ENCODE peak calls at places on chromosomes 7 and 10, in four cellular contexts. F is suprapubic skin, V is breast epithelium, Q is GM23338. K is an unnamed sample.
A peak's percentile ranks its signal among the peaks of the same experiment; 100 is the strongest.

GRCh38 chr7:151631149-151631967 is 111.7 kb upstream of the RHEB start:
- DNase-seq in F (no peak), Q (peak; percentile 72), V (peak; percentile 24), K (peak; percentile 34)

GRCh38 chr10:70602665-70603438 is at the start of gene PRF1:
- DNase-seq in F (no peak), V (peak; percentile 26), Q (no peak), K (peak; percentile 54)

GRCh38 chr10:18793951-18794350 is 134.7 kb downstream of the ARL5B start:
- DNase-seq in F (no peak), V (no peak), Q (peak; percentile 54), K (no peak)

GRCh38 chr7:106870983-106871410 is 5.9 kb downstream of the PIK3CG start:
- DNase-seq in F (no peak), Q (no peak), V (no peak), K (no peak)

GRCh38 chr7:94183289-94183749 is 179.2 kb upstream of the BET1 start:
- DNase-seq in F (no peak), V (no peak), Q (peak; percentile 20), K (no peak)

GRCh38 chr10:99975942-99976809 is 33.6 kb downstream of the DNMBP start:
- DNase-seq in Q (no peak), F (no peak), V (no peak), K (no peak)

GRCh38 chr7:7323352-7323751 is 141.0 kb downstream of the C1GALT1 start:
- DNase-seq in F (no peak), Q (no peak), V (no peak), K (no peak)

GRCh38 chr10:10872706-10873276 is 144.9 kb upstream of the CELF2 start:
- DNase-seq in Q (no peak), F (no peak), V (no peak), K (no peak)

GRCh38 chr7:2282185-2282751 is 32.0 kb downstream of the SNX8 start:
- DNase-seq in F (no peak), V (no peak), Q (no peak), K (no peak)

GRCh38 chr7:88628363-88629085 is 131.0 kb upstream of the ZNF804B start:
- DNase-seq in V (no peak), Q (no peak), F (no peak), K (no peak)

GRCh38 chr7:88635149-88635548 is 124.4 kb upstream of the ZNF804B start:
- DNase-seq in F (no peak), V (no peak), Q (peak; percentile 89), K (no peak)

DNA sequence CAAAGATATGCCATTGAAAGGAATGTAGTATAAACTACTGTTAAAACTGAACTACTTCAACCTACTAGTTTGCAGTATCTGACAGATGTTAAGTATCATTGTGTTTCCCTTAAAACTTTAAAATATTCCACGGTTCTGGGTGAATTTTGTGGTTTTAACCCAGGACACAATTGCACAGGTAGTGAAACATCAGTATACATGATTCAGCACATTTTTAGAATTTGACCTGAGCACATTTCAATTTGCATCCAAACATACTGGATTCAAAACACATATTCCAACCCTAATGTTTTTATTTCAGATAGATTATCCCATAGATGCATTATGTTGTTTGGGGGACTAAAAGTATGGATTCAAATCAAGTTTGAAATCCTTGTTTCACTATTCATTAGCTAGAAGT is 129.9 kb upstream of the ZNF804B start:
- DNase-seq in Q (no peak), F (no peak), V (no peak), K (no peak)
- TF ChIP-seq POLR2AphosphoS5 in Q (no peak), F (no peak), V (no peak), K (no peak)

GRCh38 chr10:53547364-53547763 is 774.8 kb upstream of the MBL2 start:
- DNase-seq in Q (no peak), F (no peak), V (no peak), K (no peak)

GRCh38 chr10:53548664-53549063 is 776.1 kb upstream of the MBL2 start:
- DNase-seq in F (no peak), Q (no peak), V (no peak), K (no peak)
- TF ChIP-seq POLR2AphosphoS5 in F (no peak), Q (no peak), V (no peak), K (no peak)

DNA sequence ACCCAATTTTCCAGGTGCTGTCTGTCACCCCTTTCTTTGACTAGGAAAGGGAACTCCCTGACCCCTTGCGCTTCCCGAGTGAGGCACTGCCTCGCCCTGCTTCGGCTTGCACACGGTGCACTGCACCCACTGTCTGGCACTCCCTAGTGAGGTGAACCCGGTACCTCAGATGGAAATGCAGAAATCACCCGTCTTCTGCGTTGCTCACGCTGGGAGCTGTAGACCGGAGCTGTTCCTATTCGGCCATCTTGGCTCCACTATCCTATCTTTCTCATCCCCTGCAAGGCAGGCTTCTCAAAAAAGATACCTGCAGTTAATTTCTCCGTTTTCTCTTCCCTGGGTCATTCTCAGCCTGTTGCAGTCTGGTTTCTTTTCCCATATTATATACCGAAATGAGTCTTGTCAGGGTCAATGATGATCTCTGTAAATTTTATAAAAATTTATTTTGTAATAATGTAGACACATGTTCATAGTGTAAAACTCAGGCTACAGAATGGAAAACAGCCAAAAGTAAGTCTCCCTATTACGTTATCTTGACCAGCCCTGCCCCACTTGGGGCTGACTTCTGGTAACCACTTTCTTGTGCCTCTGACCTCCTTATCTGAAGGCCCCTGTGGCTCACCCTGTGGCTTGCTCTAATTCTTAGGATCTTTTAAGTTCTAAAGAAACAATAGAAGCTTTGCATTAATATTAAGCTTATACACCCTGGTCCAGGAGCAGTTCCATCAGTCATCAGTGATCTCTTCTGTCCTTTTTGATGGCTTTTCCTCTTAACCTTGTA is 20.7 kb downstream of the BLVRA start:
- DNase-seq in V (no peak), Q (no peak), F (no peak), K (no peak)
- TF ChIP-seq POLR2AphosphoS5 in V (no peak), Q (no peak), F (no peak), K (no peak)

GRCh38 chr7:116240021-116240659 is 29.8 kb downstream of the TES start:
- DNase-seq in V (no peak), Q (no peak), F (no peak), K (no peak)

GRCh38 chr7:116241296-116241695 is 31.0 kb downstream of the TES start:
- DNase-seq in V (no peak), F (no peak), Q (no peak), K (no peak)

GRCh38 chr7:116236020-116236630 is 25.8 kb downstream of the TES start:
- DNase-seq in F (no peak), Q (peak; percentile 67), V (no peak), K (peak; percentile 58)

GRCh38 chr7:116239434-116239833 is 29.1 kb downstream of the TES start:
- DNase-seq in V (no peak), F (no peak), Q (no peak), K (no peak)

GRCh38 chr7:116239019-116239418 is 28.7 kb downstream of the TES start:
- DNase-seq in F (no peak), Q (no peak), V (no peak), K (no peak)
- TF ChIP-seq POLR2AphosphoS5 in F (no peak), Q (no peak), V (no peak), K (no peak)

DNA sequence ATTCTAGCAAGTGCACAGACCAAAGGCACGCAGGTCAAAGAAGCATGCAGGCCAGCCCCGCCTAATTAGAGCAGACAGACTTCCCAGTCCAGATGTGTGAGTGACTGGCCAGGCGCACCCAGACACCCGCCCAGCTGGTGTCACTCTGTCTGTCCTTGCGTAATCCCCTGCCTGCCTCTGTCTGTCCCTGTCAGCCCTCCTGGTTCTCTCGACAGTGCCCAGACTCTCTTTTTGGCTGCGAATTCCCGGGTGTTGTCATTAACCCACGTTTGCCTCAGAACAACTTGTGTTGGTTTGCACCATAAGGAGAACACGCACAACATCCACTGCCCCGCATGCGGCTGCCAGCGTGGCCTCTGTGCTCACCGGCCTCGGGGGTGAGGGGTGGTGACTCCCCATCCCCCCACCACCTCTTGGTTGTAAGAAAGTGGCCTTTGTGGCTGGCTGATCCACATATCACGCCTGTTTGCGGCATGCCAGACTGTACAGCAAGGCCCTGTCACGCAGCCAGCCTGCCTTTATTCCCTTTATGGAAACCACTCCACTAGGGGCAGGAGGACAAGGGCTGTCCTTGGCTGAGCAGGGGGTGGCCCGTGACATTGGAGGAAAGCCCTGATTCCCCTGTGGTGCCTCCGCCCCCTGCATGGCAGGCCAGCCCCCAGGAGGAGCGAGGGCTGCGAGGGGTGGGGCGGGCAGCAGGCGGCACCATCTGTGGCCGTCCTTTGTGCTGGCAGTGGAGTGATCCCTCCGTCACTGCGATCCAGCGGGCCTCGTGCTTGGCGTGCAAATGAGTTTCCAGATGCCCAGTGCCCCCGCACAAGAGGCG is 72.8 kb upstream of the PPIF start:
- DNase-seq in V (peak; percentile 80), F (peak; percentile 93), Q (no peak), K (peak; percentile 52)
- TF ChIP-seq POLR2AphosphoS5 in V (peak; percentile 50), F (peak; percentile 88), Q (no peak), K (peak; percentile 88)

GRCh38 chr10:16995867-16996529 is 133.6 kb downstream of the CUBN start:
- DNase-seq in V (no peak), Q (peak; percentile 48), F (no peak), K (no peak)
- TF ChIP-seq POLR2AphosphoS5 in V (no peak), Q (no peak), F (no peak), K (no peak)

GRCh38 chr10:122487231-122487765 is 25.9 kb downstream of the HTRA1 start:
- DNase-seq in Q (no peak), V (no peak), F (no peak), K (no peak)
- TF ChIP-seq POLR2AphosphoS5 in Q (no peak), V (no peak), F (no peak), K (peak; percentile 96)

K was measured in stomach.